ENCODE peak calls at places on chromosome 13, in seven cellular contexts. X, R, S, I, V, G and T are unnamed samples.

GRCh38 chr13:19587635-19588300 is 26.4 kb upstream of the TPTE2 start:
- DNase-seq in X (peak), R (peak), S (peak), I (no peak), V (no peak), G (no peak), T (peak)

GRCh38 chr13:20684535-20684934 is 19.0 kb upstream of the IL17D start:
- DNase-seq in X (no peak), R (no peak), S (peak), I (no peak), V (no peak), G (no peak), T (peak)

GRCh38 chr13:107138987-107139386 is 571.0 kb upstream of the ARGLU1 start:
- DNase-seq in X (no peak), R (no peak), S (no peak), I (no peak), V (no peak), G (no peak), T (no peak)

GRCh38 chr13:99496322-99497142 is 4.7 kb upstream of the TM9SF2 start:
- DNase-seq in X (peak), R (peak), S (peak), I (no peak), V (peak), G (no peak), T (peak)

GRCh38 chr13:37386276-37386675 is 212.3 kb downstream of the POSTN start:
- DNase-seq in X (no peak), R (no peak), S (no peak), I (no peak), V (no peak), G (no peak), T (peak)

GRCh38 chr13:102654786-102655185 is 40.1 kb downstream of the METTL21C start:
- DNase-seq in X (no peak), R (peak), S (no peak), I (peak), V (no peak), G (no peak), T (no peak)

GRCh38 chr13:99974296-99974938 is 2.9 kb upstream of the ZIC5 start:
- DNase-seq in X (no peak), R (no peak), S (no peak), I (peak), V (no peak), G (no peak), T (no peak)

GRCh38 chr13:47085346-47085745 is 188.5 kb upstream of the HTR2A start:
- DNase-seq in X (no peak), R (no peak), S (peak), I (no peak), V (no peak), G (no peak), T (peak)

GRCh38 chr13:62643007-62643483 is 1227.4 kb upstream of the PCDH20 start:
- DNase-seq in X (no peak), R (peak), S (peak), I (no peak), V (peak), G (no peak), T (peak)

GRCh38 chr13:45807520-45808099 is 43.9 kb downstream of the SIAH3 start:
- DNase-seq in X (peak), R (peak), S (peak), I (peak), V (peak), G (peak), T (peak)

GRCh38 chr13:99655351-99656091 is 154.2 kb downstream of the TM9SF2 start:
- DNase-seq in X (no peak), R (peak), S (no peak), I (peak), V (no peak), G (peak), T (peak)

GRCh38 chr13:102236830-102237621 is 164.8 kb downstream of the FGF14 start:
- DNase-seq in X (no peak), R (no peak), S (no peak), I (peak), V (no peak), G (no peak), T (no peak)

DNA sequence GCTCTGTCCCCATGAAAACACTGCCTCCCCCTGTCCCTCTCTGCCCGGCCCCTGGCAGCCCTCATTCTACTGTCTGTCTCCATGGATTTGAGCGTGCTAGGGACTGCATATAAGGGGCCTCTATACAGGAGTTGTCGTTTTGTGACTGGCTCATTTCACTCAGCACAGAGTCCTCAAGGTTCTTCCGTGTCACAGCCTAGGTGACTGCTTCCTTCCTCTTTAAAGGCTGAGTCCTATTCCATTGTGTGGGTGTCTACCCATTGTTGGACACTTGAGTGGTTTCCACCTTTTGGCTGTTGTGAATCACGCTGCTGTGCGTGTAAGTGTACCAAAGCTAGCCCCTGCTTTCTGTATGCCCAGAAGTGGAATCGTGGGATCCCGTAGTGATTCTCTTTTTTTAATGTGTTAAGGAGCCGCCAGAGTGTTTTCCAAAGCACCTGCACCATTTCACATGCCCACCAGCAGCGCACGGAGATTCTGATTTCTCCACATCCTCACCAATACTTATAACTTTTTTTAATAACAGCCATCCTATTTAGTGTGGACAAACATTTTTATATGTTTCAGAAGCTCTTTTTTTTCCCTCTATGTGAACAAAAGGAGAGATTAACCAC is 116.7 kb downstream of the COL4A2 start:
- DNase-seq in X (no peak), R (no peak), S (no peak), I (no peak), V (no peak), G (no peak), T (no peak)
- H3K27ac ChIP-seq in X (no peak), R (no peak), S (no peak), I (no peak), V (no peak), G (no peak), T (no peak)

GRCh38 chr13:97742084-97742483 is 211.4 kb upstream of the IPO5 start:
- DNase-seq in X (no peak), R (no peak), S (no peak), I (no peak), V (no peak), G (no peak), T (no peak)

GRCh38 chr13:97749174-97749573 is 204.3 kb upstream of the IPO5 start:
- DNase-seq in X (no peak), R (peak), S (no peak), I (no peak), V (peak), G (no peak), T (peak)

GRCh38 chr13:97743946-97744345 is 209.5 kb upstream of the IPO5 start:
- DNase-seq in X (no peak), R (no peak), S (peak), I (no peak), V (no peak), G (no peak), T (peak)
- H3K4me2 ChIP-seq in X (no peak), R (no peak), S (no peak), I (no peak), V (no peak), G (no peak), T (no peak)

GRCh38 chr13:86403213-86403612 is 604.0 kb upstream of the SLITRK6 start:
- DNase-seq in X (no peak), R (no peak), S (no peak), I (no peak), V (no peak), G (no peak), T (no peak)
- H3K27ac ChIP-seq in X (no peak), R (no peak), S (no peak), I (no peak), V (no peak), G (no peak), T (no peak)

GRCh38 chr13:28337196-28338045 is 157.5 kb downstream of the FLT1 start:
- DNase-seq in X (no peak), R (no peak), S (peak), I (no peak), V (no peak), G (no peak), T (peak)
- H3K4me2 ChIP-seq in X (no peak), R (no peak), S (no peak), I (no peak), V (no peak), G (no peak), T (peak)

DNA sequence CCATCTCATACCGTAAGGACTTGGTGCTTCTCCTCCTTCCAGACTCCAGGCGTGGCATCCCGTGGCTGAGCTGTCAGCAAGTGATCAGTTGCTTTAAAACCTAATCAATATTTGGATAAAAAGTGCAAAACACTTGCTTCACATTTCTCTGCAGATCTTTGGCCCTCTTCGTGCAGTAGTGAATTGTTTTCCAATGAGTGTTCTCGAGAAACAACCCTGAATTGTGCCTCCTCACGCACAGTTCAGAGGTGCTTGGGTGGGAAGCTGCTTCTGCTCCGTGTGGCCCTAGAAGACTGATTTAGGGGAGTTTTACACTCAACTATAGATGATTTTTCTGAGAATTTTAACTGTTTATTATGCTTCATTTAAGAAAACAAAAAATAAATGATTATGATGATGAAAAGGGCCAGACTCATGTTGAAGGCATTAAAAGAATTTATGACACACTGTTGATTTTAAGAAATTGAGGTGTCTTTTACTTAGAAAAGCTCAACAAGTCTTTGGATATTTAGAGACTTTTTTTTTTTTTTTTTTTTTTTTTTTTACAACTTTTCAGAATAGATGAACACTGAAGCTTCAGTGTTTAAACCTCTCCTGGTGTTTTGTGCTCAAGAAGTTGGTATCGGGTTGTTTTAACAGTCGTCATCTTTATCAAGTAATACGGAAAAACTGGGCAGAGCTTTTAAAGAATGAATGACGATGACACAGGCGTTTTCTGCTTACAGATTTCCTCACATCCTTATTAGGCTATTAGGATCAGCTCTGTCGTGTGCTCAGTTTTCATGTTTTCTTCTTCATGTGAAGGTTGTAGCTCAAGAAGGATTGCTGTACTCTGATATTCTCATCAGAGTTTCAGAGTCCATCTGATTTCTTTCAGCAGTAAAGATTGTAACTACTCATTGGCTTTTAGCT is 39.5 kb upstream of the TEX29 start:
- DNase-seq in X (no peak), R (no peak), S (peak), I (no peak), V (no peak), G (no peak), T (peak)
- H3K27ac ChIP-seq in X (no peak), R (no peak), S (peak), I (no peak), V (no peak), G (no peak), T (peak)

GRCh38 chr13:90445179-90445578 is 902.3 kb upstream of the MIR17HG start:
- DNase-seq in X (no peak), R (peak), S (peak), I (peak), V (peak), G (peak), T (peak)
- H3K4me2 ChIP-seq in X (no peak), R (no peak), S (peak), I (no peak), V (peak), G (peak), T (peak)

GRCh38 chr13:84648069-84648640 is 765.9 kb upstream of the SLITRK1 start:
- DNase-seq in X (no peak), R (no peak), S (peak), I (no peak), V (no peak), G (no peak), T (peak)

GRCh38 chr13:84649853-84650252 is 767.6 kb upstream of the SLITRK1 start:
- DNase-seq in X (no peak), R (no peak), S (no peak), I (no peak), V (no peak), G (no peak), T (peak)

GRCh38 chr13:84651288-84651687 is 769.0 kb upstream of the SLITRK1 start:
- DNase-seq in X (no peak), R (peak), S (peak), I (no peak), V (peak), G (peak), T (peak)

GRCh38 chr13:84641491-84641890 is 759.2 kb upstream of the SLITRK1 start:
- DNase-seq in X (no peak), R (no peak), S (peak), I (no peak), V (no peak), G (no peak), T (peak)

DNA sequence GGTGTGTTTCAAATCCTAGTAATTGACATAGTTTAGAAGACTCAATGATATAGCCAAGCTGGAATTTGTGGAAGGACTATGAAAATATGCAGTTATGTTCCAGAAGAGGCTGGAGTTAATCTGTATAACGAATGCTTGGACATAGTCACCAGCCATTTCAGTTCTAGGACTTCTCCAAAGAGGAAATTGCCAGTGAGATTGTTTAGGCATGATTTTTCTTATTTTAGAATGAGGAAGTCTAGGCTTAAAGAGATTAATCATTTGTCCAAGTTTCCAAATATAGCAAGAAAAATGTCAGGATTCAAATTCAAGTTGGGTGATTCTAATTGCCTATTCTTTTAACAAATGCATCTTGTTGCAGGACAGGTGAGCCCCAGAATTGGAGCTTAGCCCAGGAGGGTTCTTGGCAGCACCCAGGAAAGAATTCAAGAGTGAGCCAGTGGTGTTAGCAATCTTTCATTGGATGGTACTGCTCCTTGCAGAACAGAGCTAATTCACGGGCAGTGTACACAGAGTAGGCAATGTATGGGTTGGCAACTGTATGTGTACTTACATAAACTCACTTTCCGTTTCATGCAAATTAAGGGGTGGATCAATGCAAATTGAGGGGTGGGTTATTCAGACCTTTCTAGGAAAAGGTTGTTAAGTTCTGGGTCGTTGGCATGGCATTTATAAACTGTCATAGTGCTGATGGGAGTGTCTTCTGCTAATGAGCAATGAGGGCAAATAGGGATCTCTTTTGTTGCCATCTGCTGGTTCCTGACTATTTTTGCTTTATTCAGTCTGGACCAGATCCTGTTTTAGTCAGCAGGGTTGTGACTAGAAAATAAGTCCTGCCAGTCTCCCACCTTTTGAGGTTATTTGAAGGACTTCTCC is 763.2 kb upstream of the SLITRK1 start:
- DNase-seq in X (no peak), R (peak), S (no peak), I (no peak), V (no peak), G (no peak), T (peak)
- H3K27ac ChIP-seq in X (no peak), R (no peak), S (no peak), I (no peak), V (no peak), G (no peak), T (peak)

GRCh38 chr13:40599722-40600121 is 66.7 kb downstream of the FOXO1 start:
- DNase-seq in X (no peak), R (no peak), S (no peak), I (no peak), V (no peak), G (no peak), T (no peak)
- H3K4me2 ChIP-seq in X (no peak), R (no peak), S (no peak), I (no peak), V (no peak), G (no peak), T (no peak)

DNA sequence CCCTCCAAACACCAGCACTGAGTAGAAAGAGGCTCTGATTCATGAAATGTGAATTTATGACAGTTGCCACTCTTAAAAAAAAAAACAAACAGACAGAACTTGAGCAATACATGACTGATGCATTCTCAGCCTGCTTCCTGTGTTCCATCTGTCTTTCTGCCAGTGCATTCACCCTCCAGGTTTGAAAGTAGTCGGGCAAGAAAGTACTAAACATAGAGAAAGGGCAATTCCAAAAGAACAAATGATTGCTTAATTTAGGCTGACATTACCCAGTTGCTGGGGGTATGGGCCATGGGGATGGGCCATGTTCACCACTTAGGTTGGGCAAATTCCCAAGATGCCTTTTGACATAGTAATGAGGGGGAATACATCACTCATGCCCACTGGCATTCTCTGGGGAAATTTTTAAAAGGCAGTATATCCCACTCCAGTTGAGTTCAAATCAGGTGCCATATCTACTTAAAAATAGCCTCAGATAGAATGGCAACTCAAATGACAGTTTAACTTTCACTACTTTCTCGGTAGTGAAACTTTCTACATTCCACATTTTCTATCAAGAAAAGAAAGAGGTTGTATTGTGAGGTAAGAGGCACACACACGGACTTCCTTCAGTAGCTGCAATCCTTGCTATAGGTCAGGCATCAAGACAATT is 5.5 kb downstream of the STARD13 start:
- DNase-seq in X (no peak), R (peak), S (peak), I (no peak), V (peak), G (peak), T (peak)
- H3K27ac ChIP-seq in X (no peak), R (no peak), S (peak), I (no peak), V (peak), G (peak), T (peak)

GRCh38 chr13:26964278-26965057 is 203.9 kb upstream of the GPR12 start:
- DNase-seq in X (no peak), R (no peak), S (no peak), I (no peak), V (peak), G (no peak), T (peak)

GRCh38 chr13:26965976-26966375 is 205.4 kb upstream of the GPR12 start:
- DNase-seq in X (no peak), R (no peak), S (peak), I (no peak), V (no peak), G (no peak), T (peak)

GRCh38 chr13:26962671-26963070 is 202.1 kb upstream of the GPR12 start:
- DNase-seq in X (no peak), R (no peak), S (no peak), I (no peak), V (no peak), G (no peak), T (no peak)

GRCh38 chr13:26965058-26965380 is 204.4 kb upstream of the GPR12 start:
- DNase-seq in X (no peak), R (no peak), S (no peak), I (no peak), V (no peak), G (no peak), T (no peak)

GRCh38 chr13:26961890-26962615 is 201.5 kb upstream of the GPR12 start:
- DNase-seq in X (no peak), R (no peak), S (no peak), I (no peak), V (no peak), G (no peak), T (no peak)
- H3K4me2 ChIP-seq in X (no peak), R (no peak), S (no peak), I (no peak), V (no peak), G (no peak), T (no peak)